ENCODE peak calls at places on chromosomes 11 and 22, in six cellular contexts. Q is BJ, N is psoas muscle, G is ascending aorta, E is DND-41, R is heart right ventricle. J is an unnamed sample. For H3K27me3, the result is how much of the 10 kb centered on the place peaks cover.

GRCh38 chr11:71266114-71266833 is 13.9 kb upstream of the SHANK2 start:
- DNase-seq in N (no peak), E (no peak), G (no peak), R (no peak), Q (no peak), J (no peak)

GRCh38 chr11:81874627-81875026 is 859.0 kb downstream of the FAM181B start:
- DNase-seq in Q (no peak), E (peak), N (no peak), G (no peak), R (no peak), J (peak)

GRCh38 chr11:43943357-43943930 is 1.0 kb downstream of the C11orf96 start:
- DNase-seq in R (no peak), N (no peak), G (no peak), Q (no peak), E (no peak), J (no peak)

GRCh38 chr11:78525720-78526119 is 48.9 kb downstream of the NARS2 start:
- DNase-seq in Q (no peak), E (no peak), R (no peak), N (no peak), G (no peak), J (no peak)

GRCh38 chr22:49155809-49156580 is 671.7 kb downstream of the BRD1 start:
- DNase-seq in E (no peak), N (no peak), R (no peak), Q (no peak), G (no peak), J (no peak)

GRCh38 chr22:44158766-44159165 is 22.0 kb upstream of the PARVG start:
- DNase-seq in Q (no peak), G (no peak), N (no peak), E (no peak), R (no peak), J (no peak)

GRCh38 chr22:38924197-38924952 is 33.0 kb upstream of the APOBEC3A start:
- DNase-seq in E (no peak), Q (peak), N (peak), G (no peak), R (peak), J (no peak)

GRCh38 chr22:39524089-39524752 is 3.9 kb downstream of the ATF4 start:
- DNase-seq in Q (no peak), G (no peak), R (no peak), N (no peak), E (peak), J (no peak)

GRCh38 chr22:38706101-38706884 is 549 bp downstream of the GTPBP1 start:
- DNase-seq in R (no peak), Q (no peak), G (no peak), E (peak), N (peak), J (no peak)

GRCh38 chr11:37632748-37633147 is 1034.7 kb upstream of the RAG2 start:
- DNase-seq in Q (no peak), G (no peak), N (no peak), E (no peak), R (no peak), J (no peak)

GRCh38 chr11:23127706-23128105 is 267.4 kb upstream of the CCDC179 start:
- DNase-seq in Q (no peak), R (no peak), G (no peak), N (no peak), E (no peak), J (no peak)

GRCh38 chr22:33274214-33274828 is 216.1 kb upstream of the SYN3 start:
- DNase-seq in G (no peak), E (peak), N (no peak), Q (no peak), R (no peak), J (peak)

GRCh38 chr11:124946735-124947141 is 7.3 kb upstream of the CCDC15 start:
- DNase-seq in Q (peak), R (no peak), G (no peak), E (no peak), N (no peak), J (no peak)

GRCh38 chr11:75582461-75582934 is 20.4 kb downstream of the SERPINH1 start:
- DNase-seq in Q (no peak), N (no peak), E (no peak), R (no peak), G (no peak), J (no peak)

GRCh38 chr11:104609297-104609696 is 289.0 kb downstream of the CASP12 start:
- DNase-seq in G (no peak), N (no peak), Q (no peak), E (peak), R (no peak), J (no peak)

GRCh38 chr22:36026741-36027140 is 1.9 kb downstream of the RBFOX2 start:
- DNase-seq in R (no peak), N (no peak), G (no peak), E (no peak), Q (no peak), J (no peak)

GRCh38 chr11:10844364-10844763 is 13.5 kb downstream of the ZBED5 start:
- DNase-seq in R (no peak), Q (no peak), N (no peak), G (no peak), E (no peak), J (no peak)

GRCh38 chr22:36899498-36899897 is 13.9 kb upstream of the CSF2RB start:
- DNase-seq in E (no peak), G (no peak), Q (no peak), N (no peak), R (no peak), J (no peak)

GRCh38 chr11:36341915-36342314 is 45.8 kb downstream of the PRR5L start:
- DNase-seq in N (no peak), E (no peak), Q (no peak), G (no peak), R (no peak), J (no peak)

GRCh38 chr11:63563201-63564055 is at the start of gene PLAAT2:
- DNase-seq in N (no peak), Q (no peak), E (no peak), R (no peak), G (no peak), J (no peak)

GRCh38 chr11:131880976-131881375 is 510.6 kb downstream of the NTM start:
- DNase-seq in N (no peak), Q (no peak), E (no peak), G (no peak), R (no peak), J (no peak)

GRCh38 chr11:124656759-124657627 is 16.5 kb downstream of the SIAE start:
- DNase-seq in E (no peak), R (no peak), G (no peak), Q (no peak), N (no peak), J (no peak)

GRCh38 chr11:36215688-36216050 is 73.6 kb downstream of the COMMD9 start:
- DNase-seq in R (no peak), N (no peak), E (no peak), Q (no peak), G (no peak), J (no peak)

DNA sequence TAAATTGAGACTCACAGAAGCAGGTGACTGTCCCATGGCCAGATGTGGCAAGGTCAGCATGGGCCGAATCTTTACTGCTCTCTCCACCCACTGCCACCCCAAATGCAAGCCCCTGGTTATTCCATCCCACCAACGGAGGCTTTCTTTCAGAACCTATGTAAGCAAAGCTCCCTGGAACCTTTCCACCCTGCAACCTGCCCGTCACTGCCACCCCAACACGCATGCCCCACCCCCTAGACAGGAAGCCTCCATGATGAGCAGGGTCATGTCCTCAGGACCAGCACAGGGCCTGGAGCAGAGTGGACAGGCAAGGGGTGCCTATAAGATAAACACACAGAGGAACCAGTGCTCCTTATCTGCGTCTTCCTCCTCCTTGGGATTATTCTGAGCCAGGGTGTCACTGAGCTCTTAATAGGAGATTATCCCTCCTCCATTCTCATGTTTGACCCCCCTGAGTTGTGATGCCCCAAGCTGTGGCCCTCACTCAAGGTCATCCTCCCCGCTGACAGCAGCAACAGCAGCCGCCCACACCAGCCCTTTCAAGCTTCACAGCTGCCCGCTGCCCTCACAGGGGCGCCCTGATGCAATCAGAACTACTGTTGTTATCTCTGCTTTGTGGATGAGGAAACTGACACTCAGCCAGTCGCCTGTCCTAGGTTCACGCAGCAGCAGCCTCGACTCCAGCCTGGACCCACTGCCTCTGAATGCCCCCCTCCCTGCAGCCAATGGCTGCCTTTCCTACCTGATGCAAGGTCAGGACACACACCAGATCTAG is 647.2 kb downstream of the TBC1D22A start:
- DNase-seq in N (no peak), R (no peak), Q (no peak), G (no peak), E (no peak), J (no peak)
- H3K27me3 ChIP-seq in N (under half), R (under half), Q (under half), G (under half), E (under half), J (under half)

GRCh38 chr11:102357116-102357515 is 10.1 kb downstream of the BIRC2 start:
- DNase-seq in R (no peak), G (no peak), N (no peak), Q (no peak), E (no peak), J (no peak)
- TF ChIP-seq CTCF in R (no peak), G (no peak), N (no peak), Q (no peak), E (no peak), J (no peak)

GRCh38 chr22:22547226-22547625 is 11.8 kb downstream of the PRAME start:
- DNase-seq in Q (no peak), G (no peak), N (no peak), E (no peak), R (no peak), J (no peak)
- H3K27me3 ChIP-seq in Q (under half), G (under half), N (under half), E (under half), R (under half), J (under half)

GRCh38 chr11:47980907-47981621 is 705 bp downstream of the PTPRJ start:
- DNase-seq in G (no peak), R (peak), E (no peak), N (peak), Q (no peak), J (peak)
- TF ChIP-seq CTCF in G (no peak), R (peak), E (no peak), N (peak), Q (no peak), J (no peak)

GRCh38 chr11:74551754-74552145 is 40.6 kb upstream of the POLD3 start:
- DNase-seq in G (no peak), E (no peak), R (no peak), N (no peak), Q (no peak), J (no peak)
- H3K27me3 ChIP-seq in G (under half), E (under half), R (under half), N (under half), Q (under half), J (under half)

GRCh38 chr11:108826136-108826535 is 161.3 kb downstream of the DDX10 start:
- DNase-seq in G (no peak), E (no peak), Q (no peak), N (no peak), R (no peak), J (no peak)

GRCh38 chr11:108819957-108820356 is 155.1 kb downstream of the DDX10 start:
- DNase-seq in R (no peak), E (no peak), N (no peak), G (no peak), Q (no peak), J (no peak)

GRCh38 chr11:108824601-108825000 is 159.7 kb downstream of the DDX10 start:
- DNase-seq in G (no peak), R (no peak), Q (no peak), N (no peak), E (no peak), J (no peak)

DNA sequence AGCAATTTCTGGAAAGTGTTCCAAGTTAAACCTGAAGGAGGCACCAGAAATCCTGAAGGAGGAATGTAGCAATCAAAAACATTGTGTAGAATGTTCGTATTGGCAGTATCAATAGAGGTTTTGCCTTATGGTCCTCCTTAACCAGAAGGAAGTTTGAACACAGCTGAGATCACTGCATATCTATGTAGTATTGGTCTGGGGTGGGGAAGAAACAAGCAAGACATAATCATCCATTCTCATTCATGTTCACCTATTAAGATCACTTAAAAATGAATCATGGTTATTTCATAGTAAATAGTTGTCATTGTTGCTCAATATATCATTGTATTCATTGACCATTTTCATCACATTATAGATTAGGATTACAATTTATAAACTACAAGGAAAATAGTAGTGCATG is 160.5 kb downstream of the DDX10 start:
- DNase-seq in E (no peak), R (no peak), Q (no peak), N (no peak), G (no peak), J (no peak)
- TF ChIP-seq CTCF in E (no peak), R (no peak), Q (no peak), N (no peak), G (no peak), J (no peak)

GRCh38 chr11:19323502-19323901 is 82.8 kb upstream of the E2F8 start:
- DNase-seq in Q (no peak), G (no peak), R (no peak), N (no peak), E (no peak), J (no peak)
- H3K27me3 ChIP-seq in Q (under half), G (under half), R (under half), N (under half), E (under half), J (under half)

GRCh38 chr11:116513894-116514293 is 258.9 kb downstream of the BUD13 start:
- DNase-seq in Q (no peak), G (no peak), R (peak), E (peak), N (no peak), J (no peak)
- TF ChIP-seq CTCF in Q (peak), G (no peak), R (peak), E (peak), N (no peak), J (peak)

DNA sequence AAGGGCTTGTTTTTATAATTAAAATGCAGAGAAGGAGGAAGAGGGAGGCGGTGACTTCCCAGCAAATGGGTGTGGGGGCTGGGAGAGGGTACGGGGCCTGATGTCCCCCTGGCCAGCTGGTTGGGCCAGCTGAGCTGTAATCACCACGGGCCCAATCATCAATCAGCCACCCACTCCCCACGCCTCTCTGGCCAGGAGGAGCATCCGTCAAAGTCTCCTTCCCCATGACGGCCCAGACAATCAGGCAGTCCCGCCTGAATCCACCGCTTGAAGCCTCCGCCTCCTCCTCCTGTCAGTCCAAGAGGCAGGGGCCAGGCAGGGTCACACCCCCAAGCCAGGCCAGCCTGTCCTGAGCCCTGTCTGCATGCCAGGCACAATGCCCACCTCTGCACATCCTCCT is 13.3 kb upstream of the CABP7 start:
- DNase-seq in R (no peak), Q (no peak), N (no peak), E (no peak), G (no peak), J (no peak)
- H3K27me3 ChIP-seq in R (under half), Q (under half), N (under half), E (under half), G (under half), J (under half)